ENCODE peak calls at places on chromosomes 11 and 22, in eight cellular contexts. C is GM23248, B is HepG2, F is HCT116, I is hepatocyte, H is PC-9, E is MM.1S, S is keratinocyte. P is an unnamed sample.

GRCh38 chr11:108561535-108561991 is 32.0 kb downstream of the EXPH5 start:
- DNase-seq in C (peak; percentile 42), B (no peak), F (no peak), I (no peak), H (no peak), E (no peak), S (no peak), P (no peak)

GRCh38 chr11:74321487-74322188 is 10.2 kb upstream of the P4HA3 start:
- DNase-seq in C (peak; percentile 81), B (peak; percentile 12), F (no peak), I (peak; percentile 34), H (no peak), E (peak; percentile 15), S (no peak), P (peak; percentile 40)

GRCh38 chr11:12121011-12121410 is 10.6 kb downstream of the MICAL2 start:
- DNase-seq in C (no peak), B (no peak), F (no peak), I (no peak), H (no peak), E (no peak), S (no peak), P (no peak)

GRCh38 chr11:73982595-73982989 is at the start of gene UCP2:
- DNase-seq in C (peak; percentile 91), B (no peak), F (no peak), I (peak; percentile 92), H (peak; percentile 89), E (peak; percentile 88), S (no peak), P (peak; percentile 91)

GRCh38 chr11:101321222-101321621 is 191.6 kb upstream of the PGR start:
- DNase-seq in C (no peak), B (no peak), F (no peak), I (no peak), H (no peak), E (no peak), S (no peak), P (no peak)

GRCh38 chr11:62508336-62509058 is 38.1 kb downstream of the AHNAK start:
- DNase-seq in C (peak; percentile 91), B (peak; percentile 88), F (peak; percentile 39), I (peak; percentile 89), H (peak; percentile 86), E (peak; percentile 38), S (no peak), P (peak; percentile 63)

GRCh38 chr11:75602916-75603315 is 40.9 kb downstream of the SERPINH1 start:
- DNase-seq in C (no peak), B (no peak), F (no peak), I (no peak), H (no peak), E (no peak), S (no peak), P (no peak)

GRCh38 chr22:29226246-29226981 is 20.7 kb downstream of the EMID1 start:
- DNase-seq in C (no peak), B (no peak), F (no peak), I (no peak), H (no peak), E (no peak), S (no peak), P (no peak)

GRCh38 chr11:47850337-47850736 is 2.2 kb upstream of the NUP160 start:
- DNase-seq in C (no peak), B (no peak), F (no peak), I (no peak), H (no peak), E (peak; percentile 58), S (no peak), P (no peak)

GRCh38 chr22:44391026-44391425 is 78.3 kb upstream of the SHISAL1 start:
- DNase-seq in C (no peak), B (no peak), F (no peak), I (no peak), H (no peak), E (no peak), S (no peak), P (no peak)

GRCh38 chr22:48884292-48884691 is 943.4 kb downstream of the BRD1 start:
- DNase-seq in C (no peak), B (no peak), F (no peak), I (no peak), H (no peak), E (no peak), S (no peak), P (no peak)

GRCh38 chr22:48719978-48720661 is 1107.6 kb downstream of the BRD1 start:
- DNase-seq in C (no peak), B (no peak), F (no peak), I (no peak), H (no peak), E (no peak), S (no peak), P (peak; percentile 64)

GRCh38 chr11:69053546-69054396 is 5.0 kb downstream of the TPCN2 start:
- DNase-seq in C (no peak), B (no peak), F (no peak), I (no peak), H (no peak), E (no peak), S (no peak), P (no peak)

GRCh38 chr22:29147241-29147919 is 58.3 kb upstream of the EMID1 start:
- DNase-seq in C (no peak), B (no peak), F (no peak), I (no peak), H (no peak), E (no peak), S (no peak), P (no peak)

GRCh38 chr11:8061555-8062428 is 19.2 kb upstream of the TUB start:
- DNase-seq in C (no peak), B (no peak), F (no peak), I (peak; percentile 3), H (no peak), E (no peak), S (no peak), P (no peak)

GRCh38 chr11:35146074-35146521 is 7.1 kb downstream of the CD44 start:
- DNase-seq in C (peak; percentile 40), B (no peak), F (no peak), I (no peak), H (peak; percentile 71), E (peak; percentile 62), S (no peak), P (no peak)
- H3K79me2 ChIP-seq in C (peaks cover 100% of the 10 kb centered on the region), B (no peaks in the 10 kb centered on the region), F (peaks cover 99% of the 10 kb centered on the region), I (no peaks in the 10 kb centered on the region), H (peaks cover 100% of the 10 kb centered on the region), E (peaks cover 94% of the 10 kb centered on the region), S (peaks cover 97% of the 10 kb centered on the region), P (no peaks in the 10 kb centered on the region)

GRCh38 chr11:1523077-1523476 is 36.5 kb upstream of the MOB2 start:
- DNase-seq in C (no peak), B (no peak), F (no peak), I (no peak), H (no peak), E (no peak), S (no peak), P (no peak)

GRCh38 chr11:1520209-1520986 is 33.8 kb upstream of the MOB2 start:
- DNase-seq in C (no peak), B (no peak), F (no peak), I (no peak), H (no peak), E (no peak), S (no peak), P (peak; percentile 57)

GRCh38 chr11:1520987-1521349 is 34.4 kb upstream of the MOB2 start:
- DNase-seq in C (no peak), B (no peak), F (no peak), I (no peak), H (no peak), E (no peak), S (no peak), P (peak; percentile 25)

GRCh38 chr11:1522081-1522424 is 35.5 kb upstream of the MOB2 start:
- DNase-seq in C (no peak), B (no peak), F (no peak), I (no peak), H (no peak), E (no peak), S (no peak), P (no peak)

DNA sequence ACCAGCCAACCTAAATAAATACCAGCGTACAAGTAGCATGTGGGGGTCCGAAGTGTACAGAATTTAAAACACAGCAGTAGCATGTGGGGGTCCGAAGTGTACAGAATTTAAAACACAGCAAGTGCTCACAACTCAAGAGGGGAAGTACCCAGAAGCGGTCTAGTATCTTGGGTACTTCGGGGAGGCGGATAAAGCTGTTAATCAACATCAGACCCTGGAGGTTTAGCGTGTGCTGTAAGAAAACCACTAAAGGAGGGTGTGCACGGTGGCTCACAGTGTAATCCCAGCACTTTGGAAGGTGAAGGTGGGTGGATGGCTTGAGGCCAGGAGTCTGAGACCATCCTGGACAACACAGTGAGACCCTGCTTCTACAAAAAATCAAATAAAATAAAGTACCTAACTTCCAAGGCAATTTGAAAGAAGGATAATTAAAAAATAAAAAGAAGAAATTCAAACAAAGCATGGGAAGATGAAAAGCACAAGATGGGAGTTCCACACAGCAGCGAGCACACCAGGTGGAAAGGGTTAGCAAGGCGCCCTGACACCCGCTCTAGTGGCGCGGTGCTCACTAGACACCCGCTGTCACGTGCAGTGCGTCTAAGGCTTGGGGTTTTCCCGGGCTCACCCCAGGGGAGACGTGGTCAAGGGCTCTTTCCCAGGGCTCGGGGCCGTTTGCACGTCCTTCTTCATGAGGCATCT is 35.0 kb upstream of the MOB2 start:
- DNase-seq in C (no peak), B (no peak), F (no peak), I (no peak), H (no peak), E (no peak), S (no peak), P (no peak)
- H3K79me2 ChIP-seq in C (peaks cover 100% of the 10 kb centered on the region), B (peaks cover 6% of the 10 kb centered on the region), F (peaks cover 10% of the 10 kb centered on the region), I (peaks cover 70% of the 10 kb centered on the region), H (no peaks in the 10 kb centered on the region), E (peaks cover 34% of the 10 kb centered on the region), S (peaks cover 76% of the 10 kb centered on the region), P (peaks cover 21% of the 10 kb centered on the region)

GRCh38 chr22:33674357-33674756 is 245.9 kb downstream of the LARGE1 start:
- DNase-seq in C (no peak), B (no peak), F (no peak), I (no peak), H (no peak), E (no peak), S (no peak), P (no peak)
- H3K79me2 ChIP-seq in C (no peaks in the 10 kb centered on the region), B (no peaks in the 10 kb centered on the region), F (no peaks in the 10 kb centered on the region), I (peaks cover 18% of the 10 kb centered on the region), H (no peaks in the 10 kb centered on the region), E (peaks cover 51% of the 10 kb centered on the region), S (no peaks in the 10 kb centered on the region), P (no peaks in the 10 kb centered on the region)

GRCh38 chr22:41842996-41843970 is 10.4 kb downstream of the SREBF2 start:
- DNase-seq in C (no peak), B (peak; percentile 61), F (no peak), I (no peak), H (no peak), E (no peak), S (no peak), P (no peak)

GRCh38 chr22:41846268-41847002 is 13.5 kb downstream of the SREBF2 start:
- DNase-seq in C (no peak), B (no peak), F (no peak), I (no peak), H (no peak), E (no peak), S (no peak), P (peak; percentile 62)

GRCh38 chr22:41845380-41846267 is 12.7 kb downstream of the SREBF2 start:
- DNase-seq in C (no peak), B (no peak), F (no peak), I (peak; percentile 44), H (no peak), E (no peak), S (no peak), P (peak; percentile 88)

GRCh38 chr22:41844513-41844912 is 11.6 kb downstream of the SREBF2 start:
- DNase-seq in C (no peak), B (no peak), F (no peak), I (no peak), H (peak; percentile 80), E (no peak), S (no peak), P (no peak)

GRCh38 chr22:41844036-41844435 is 11.1 kb downstream of the SREBF2 start:
- DNase-seq in C (no peak), B (no peak), F (no peak), I (no peak), H (no peak), E (no peak), S (no peak), P (no peak)
- H3K79me2 ChIP-seq in C (peaks cover 99% of the 10 kb centered on the region), B (peaks cover 98% of the 10 kb centered on the region), F (peaks cover 95% of the 10 kb centered on the region), I (peaks cover 100% of the 10 kb centered on the region), H (peaks cover 97% of the 10 kb centered on the region), E (peaks cover 97% of the 10 kb centered on the region), S (peaks cover 97% of the 10 kb centered on the region), P (peaks cover 98% of the 10 kb centered on the region)

P was measured in K562.